ENCODE peak calls at places on chromosomes 3 and 15, in ten cellular contexts. One of them, this sample, is unnamed.

GRCh38 chr15:53534105-53534839 is 225.2 kb downstream of the WDR72 start:
- DNase-seq in IMR-90: no peak
- DNase-seq in esophagus squamous epithelium: no peak
- DNase-seq in body of pancreas: no peak
- DNase-seq in adrenal gland: no peak
- DNase-seq in sigmoid colon: no peak
- DNase-seq in A549: peak
- DNase-seq in stomach: no peak
- DNase-seq in transverse colon: no peak
- DNase-seq in uterus: no peak
- DNase-seq in this sample: no peak

GRCh38 chr3:135100349-135100741 is 305.3 kb downstream of the EPHB1 start:
- DNase-seq in stomach: no peak
- DNase-seq in A549: no peak
- DNase-seq in esophagus squamous epithelium: no peak
- DNase-seq in transverse colon: no peak
- DNase-seq in uterus: no peak
- DNase-seq in sigmoid colon: no peak
- DNase-seq in body of pancreas: no peak
- DNase-seq in IMR-90: no peak
- DNase-seq in adrenal gland: no peak
- DNase-seq in this sample: no peak

GRCh38 chr3:17678116-17678741 is 64.2 kb downstream of the TBC1D5 start:
- DNase-seq in transverse colon: no peak
- DNase-seq in adrenal gland: no peak
- DNase-seq in uterus: no peak
- DNase-seq in IMR-90: peak
- DNase-seq in A549: no peak
- DNase-seq in sigmoid colon: no peak
- DNase-seq in body of pancreas: no peak
- DNase-seq in esophagus squamous epithelium: no peak
- DNase-seq in stomach: no peak
- DNase-seq in this sample: no peak

GRCh38 chr3:178392553-178392952 is 143.7 kb upstream of the KCNMB2 start:
- DNase-seq in stomach: no peak
- DNase-seq in esophagus squamous epithelium: no peak
- DNase-seq in IMR-90: peak
- DNase-seq in A549: no peak
- DNase-seq in body of pancreas: no peak
- DNase-seq in adrenal gland: no peak
- DNase-seq in uterus: no peak
- DNase-seq in transverse colon: no peak
- DNase-seq in sigmoid colon: no peak
- DNase-seq in this sample: no peak

GRCh38 chr3:178384302-178384939 is 151.8 kb upstream of the KCNMB2 start:
- DNase-seq in transverse colon: no peak
- DNase-seq in stomach: no peak
- DNase-seq in esophagus squamous epithelium: no peak
- DNase-seq in uterus: no peak
- DNase-seq in body of pancreas: no peak
- DNase-seq in IMR-90: no peak
- DNase-seq in sigmoid colon: no peak
- DNase-seq in adrenal gland: no peak
- DNase-seq in A549: no peak
- DNase-seq in this sample: no peak

GRCh38 chr3:77467702-77468407 is 428.0 kb downstream of the ROBO2 start:
- DNase-seq in IMR-90: no peak
- DNase-seq in transverse colon: no peak
- DNase-seq in adrenal gland: no peak
- DNase-seq in esophagus squamous epithelium: no peak
- DNase-seq in uterus: no peak
- DNase-seq in stomach: peak
- DNase-seq in sigmoid colon: peak
- DNase-seq in body of pancreas: peak
- DNase-seq in A549: no peak
- DNase-seq in this sample: peak

GRCh38 chr15:60010467-60011257 is 6.6 kb downstream of the FOXB1 start:
- DNase-seq in stomach: no peak
- DNase-seq in A549: no peak
- DNase-seq in sigmoid colon: no peak
- DNase-seq in transverse colon: no peak
- DNase-seq in esophagus squamous epithelium: no peak
- DNase-seq in IMR-90: no peak
- DNase-seq in adrenal gland: no peak
- DNase-seq in body of pancreas: no peak
- DNase-seq in uterus: no peak
- DNase-seq in this sample: no peak

GRCh38 chr3:44950273-44950672 is 25.7 kb downstream of the ZDHHC3 start:
- DNase-seq in IMR-90: no peak
- DNase-seq in esophagus squamous epithelium: no peak
- DNase-seq in transverse colon: no peak
- DNase-seq in stomach: no peak
- DNase-seq in body of pancreas: no peak
- DNase-seq in A549: no peak
- DNase-seq in sigmoid colon: no peak
- DNase-seq in uterus: no peak
- DNase-seq in adrenal gland: no peak
- DNase-seq in this sample: no peak

DNA sequence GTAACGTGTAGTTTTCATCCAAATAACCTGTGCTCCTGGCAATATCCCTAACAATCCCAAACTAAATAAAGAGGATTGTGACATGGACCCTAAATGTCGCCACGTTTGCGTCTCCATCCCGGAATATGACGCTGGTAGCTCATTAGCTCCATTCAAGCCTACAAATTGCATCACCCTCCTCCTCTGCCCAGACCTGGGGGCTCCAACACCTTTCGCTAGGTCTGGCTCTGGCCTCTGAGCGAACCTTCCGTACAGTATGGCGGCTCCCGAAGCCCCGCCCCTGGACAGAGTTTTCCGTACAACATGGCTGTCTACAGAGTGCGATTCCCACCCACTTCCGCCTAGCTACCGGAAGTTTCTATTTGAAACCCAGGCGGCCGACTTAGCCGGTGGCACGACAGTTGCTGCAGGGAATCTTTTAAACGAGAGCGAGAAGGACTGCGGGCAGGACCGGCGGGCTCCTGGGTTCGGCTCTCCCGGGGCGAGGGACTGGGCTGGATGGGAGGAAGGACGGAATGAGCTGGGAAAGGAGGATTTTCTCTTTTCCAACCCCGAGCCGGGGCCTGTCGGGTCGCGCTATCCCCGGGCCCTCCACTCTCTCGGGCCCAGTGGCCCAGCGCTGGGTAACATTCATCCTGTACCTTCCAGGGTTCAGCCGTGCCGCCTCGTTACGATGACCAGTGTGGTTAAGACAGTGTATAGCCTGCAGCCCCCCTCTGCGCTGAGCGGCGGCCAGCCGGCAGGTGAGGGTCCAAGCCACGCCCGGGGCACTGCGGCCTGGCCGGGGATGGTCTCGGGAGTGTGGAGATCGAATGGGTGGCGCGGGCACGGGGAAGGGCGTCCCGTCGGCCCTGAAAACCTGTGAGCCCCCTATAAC is at the start of gene KNSTRN:
- DNase-seq in stomach: peak
- DNase-seq in body of pancreas: peak
- DNase-seq in esophagus squamous epithelium: peak
- DNase-seq in sigmoid colon: peak
- DNase-seq in A549: peak
- DNase-seq in IMR-90: peak
- DNase-seq in uterus: peak
- DNase-seq in transverse colon: peak
- DNase-seq in adrenal gland: peak
- DNase-seq in this sample: peak
- TF ChIP-seq POLR2A in stomach: no peak
- TF ChIP-seq POLR2A in body of pancreas: peak
- TF ChIP-seq POLR2A in esophagus squamous epithelium: no peak
- TF ChIP-seq POLR2A in sigmoid colon: no peak
- TF ChIP-seq POLR2A in A549: peak
- TF ChIP-seq POLR2A in IMR-90: peak
- TF ChIP-seq POLR2A in uterus: no peak
- TF ChIP-seq POLR2A in transverse colon: no peak
- TF ChIP-seq POLR2A in adrenal gland: peak
- TF ChIP-seq POLR2A in this sample: peak

GRCh38 chr15:81189583-81190283 is 6.9 kb upstream of the IL16 start:
- DNase-seq in A549: no peak
- DNase-seq in adrenal gland: peak
- DNase-seq in uterus: peak
- DNase-seq in stomach: peak
- DNase-seq in IMR-90: peak
- DNase-seq in transverse colon: peak
- DNase-seq in esophagus squamous epithelium: no peak
- DNase-seq in sigmoid colon: peak
- DNase-seq in body of pancreas: peak
- DNase-seq in this sample: peak

GRCh38 chr15:81194723-81195122 is 2.0 kb upstream of the IL16 start:
- DNase-seq in A549: no peak
- DNase-seq in adrenal gland: no peak
- DNase-seq in esophagus squamous epithelium: no peak
- DNase-seq in stomach: no peak
- DNase-seq in transverse colon: no peak
- DNase-seq in IMR-90: no peak
- DNase-seq in sigmoid colon: no peak
- DNase-seq in body of pancreas: no peak
- DNase-seq in uterus: no peak
- DNase-seq in this sample: peak

GRCh38 chr15:81188354-81188753 is 8.3 kb upstream of the IL16 start:
- DNase-seq in body of pancreas: no peak
- DNase-seq in adrenal gland: no peak
- DNase-seq in A549: no peak
- DNase-seq in sigmoid colon: no peak
- DNase-seq in transverse colon: no peak
- DNase-seq in stomach: no peak
- DNase-seq in uterus: no peak
- DNase-seq in IMR-90: no peak
- DNase-seq in esophagus squamous epithelium: no peak
- DNase-seq in this sample: no peak

GRCh38 chr15:81190922-81191507 is 5.7 kb upstream of the IL16 start:
- DNase-seq in A549: no peak
- DNase-seq in transverse colon: no peak
- DNase-seq in adrenal gland: no peak
- DNase-seq in IMR-90: peak
- DNase-seq in body of pancreas: no peak
- DNase-seq in stomach: no peak
- DNase-seq in sigmoid colon: no peak
- DNase-seq in uterus: no peak
- DNase-seq in esophagus squamous epithelium: no peak
- DNase-seq in this sample: no peak

GRCh38 chr15:81191701-81192100 is 5.0 kb upstream of the IL16 start:
- DNase-seq in A549: no peak
- DNase-seq in stomach: no peak
- DNase-seq in transverse colon: no peak
- DNase-seq in adrenal gland: no peak
- DNase-seq in esophagus squamous epithelium: no peak
- DNase-seq in sigmoid colon: no peak
- DNase-seq in IMR-90: no peak
- DNase-seq in body of pancreas: no peak
- DNase-seq in uterus: no peak
- DNase-seq in this sample: no peak
- H3K27ac ChIP-seq in A549: no peak
- H3K27ac ChIP-seq in stomach: peak
- H3K27ac ChIP-seq in transverse colon: peak
- H3K27ac ChIP-seq in adrenal gland: no peak
- H3K27ac ChIP-seq in esophagus squamous epithelium: peak
- H3K27ac ChIP-seq in sigmoid colon: peak
- H3K27ac ChIP-seq in IMR-90: peak
- H3K27ac ChIP-seq in body of pancreas: no peak
- H3K27ac ChIP-seq in uterus: peak
- H3K27ac ChIP-seq in this sample: peak

GRCh38 chr3:48504051-48504946 is at the start of gene SHISA5:
- DNase-seq in stomach: peak
- DNase-seq in body of pancreas: peak
- DNase-seq in IMR-90: peak
- DNase-seq in transverse colon: peak
- DNase-seq in uterus: peak
- DNase-seq in adrenal gland: peak
- DNase-seq in A549: no peak
- DNase-seq in esophagus squamous epithelium: no peak
- DNase-seq in sigmoid colon: peak
- DNase-seq in this sample: peak

GRCh38 chr3:48501196-48501595 is 2.8 kb downstream of the SHISA5 start:
- DNase-seq in stomach: no peak
- DNase-seq in A549: no peak
- DNase-seq in sigmoid colon: no peak
- DNase-seq in transverse colon: no peak
- DNase-seq in adrenal gland: no peak
- DNase-seq in esophagus squamous epithelium: no peak
- DNase-seq in IMR-90: no peak
- DNase-seq in uterus: no peak
- DNase-seq in body of pancreas: no peak
- DNase-seq in this sample: no peak

GRCh38 chr3:48503406-48504050 is 446 bp downstream of the SHISA5 start:
- DNase-seq in IMR-90: peak
- DNase-seq in uterus: peak
- DNase-seq in esophagus squamous epithelium: no peak
- DNase-seq in adrenal gland: peak
- DNase-seq in A549: no peak
- DNase-seq in body of pancreas: peak
- DNase-seq in transverse colon: peak
- DNase-seq in stomach: peak
- DNase-seq in sigmoid colon: peak
- DNase-seq in this sample: peak

GRCh38 chr3:48502121-48502520 is 1.9 kb downstream of the SHISA5 start:
- DNase-seq in uterus: no peak
- DNase-seq in A549: no peak
- DNase-seq in IMR-90: no peak
- DNase-seq in stomach: no peak
- DNase-seq in sigmoid colon: no peak
- DNase-seq in esophagus squamous epithelium: no peak
- DNase-seq in transverse colon: no peak
- DNase-seq in adrenal gland: no peak
- DNase-seq in body of pancreas: no peak
- DNase-seq in this sample: no peak

DNA sequence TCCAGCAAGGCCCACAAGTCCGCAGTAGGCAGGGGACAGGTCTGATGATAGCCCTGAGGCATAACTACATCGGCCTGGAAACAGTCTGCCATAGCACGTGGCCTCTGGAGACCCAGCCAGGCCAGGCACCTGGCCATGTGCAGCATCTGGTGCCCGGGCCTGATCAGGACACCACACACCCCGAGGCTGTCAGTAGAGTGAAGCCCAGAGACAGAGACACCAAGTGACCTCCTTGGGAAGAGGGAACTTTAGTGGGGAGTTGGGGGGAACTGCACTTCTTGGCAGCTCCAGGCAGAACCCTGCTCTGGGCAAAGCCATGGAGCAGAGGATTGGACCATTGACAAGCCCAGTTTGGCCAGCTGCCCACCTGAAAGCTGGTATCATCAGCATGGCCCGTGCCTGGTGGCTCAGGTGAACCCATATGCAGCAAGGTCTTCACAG is 1.2 kb downstream of the SHISA5 start:
- DNase-seq in adrenal gland: peak
- DNase-seq in transverse colon: peak
- DNase-seq in body of pancreas: peak
- DNase-seq in IMR-90: no peak
- DNase-seq in A549: no peak
- DNase-seq in sigmoid colon: peak
- DNase-seq in esophagus squamous epithelium: no peak
- DNase-seq in stomach: peak
- DNase-seq in uterus: peak
- DNase-seq in this sample: peak
- H3K4me3 ChIP-seq in adrenal gland: no peak
- H3K4me3 ChIP-seq in transverse colon: no peak
- H3K4me3 ChIP-seq in body of pancreas: no peak
- H3K4me3 ChIP-seq in IMR-90: no peak
- H3K4me3 ChIP-seq in A549: no peak
- H3K4me3 ChIP-seq in sigmoid colon: no peak
- H3K4me3 ChIP-seq in esophagus squamous epithelium: peak
- H3K4me3 ChIP-seq in stomach: peak
- H3K4me3 ChIP-seq in uterus: no peak
- H3K4me3 ChIP-seq in this sample: no peak

GRCh38 chr3:183285318-183285717 is 32.3 kb downstream of the B3GNT5 start:
- DNase-seq in A549: no peak
- DNase-seq in transverse colon: no peak
- DNase-seq in esophagus squamous epithelium: no peak
- DNase-seq in stomach: no peak
- DNase-seq in sigmoid colon: no peak
- DNase-seq in adrenal gland: no peak
- DNase-seq in body of pancreas: no peak
- DNase-seq in IMR-90: no peak
- DNase-seq in uterus: no peak
- DNase-seq in this sample: no peak

GRCh38 chr3:183284570-183284969 is 31.5 kb downstream of the B3GNT5 start:
- DNase-seq in body of pancreas: no peak
- DNase-seq in adrenal gland: no peak
- DNase-seq in transverse colon: no peak
- DNase-seq in A549: no peak
- DNase-seq in sigmoid colon: no peak
- DNase-seq in IMR-90: no peak
- DNase-seq in stomach: no peak
- DNase-seq in uterus: no peak
- DNase-seq in esophagus squamous epithelium: no peak
- DNase-seq in this sample: no peak

GRCh38 chr3:183287301-183287971 is 34.4 kb downstream of the B3GNT5 start:
- DNase-seq in transverse colon: no peak
- DNase-seq in stomach: no peak
- DNase-seq in sigmoid colon: peak
- DNase-seq in uterus: peak
- DNase-seq in IMR-90: peak
- DNase-seq in A549: no peak
- DNase-seq in body of pancreas: peak
- DNase-seq in esophagus squamous epithelium: no peak
- DNase-seq in adrenal gland: peak
- DNase-seq in this sample: no peak

GRCh38 chr3:183283886-183284285 is 30.8 kb downstream of the B3GNT5 start:
- DNase-seq in A549: no peak
- DNase-seq in IMR-90: peak
- DNase-seq in adrenal gland: no peak
- DNase-seq in body of pancreas: no peak
- DNase-seq in uterus: no peak
- DNase-seq in stomach: no peak
- DNase-seq in esophagus squamous epithelium: no peak
- DNase-seq in transverse colon: no peak
- DNase-seq in sigmoid colon: no peak
- DNase-seq in this sample: no peak

DNA sequence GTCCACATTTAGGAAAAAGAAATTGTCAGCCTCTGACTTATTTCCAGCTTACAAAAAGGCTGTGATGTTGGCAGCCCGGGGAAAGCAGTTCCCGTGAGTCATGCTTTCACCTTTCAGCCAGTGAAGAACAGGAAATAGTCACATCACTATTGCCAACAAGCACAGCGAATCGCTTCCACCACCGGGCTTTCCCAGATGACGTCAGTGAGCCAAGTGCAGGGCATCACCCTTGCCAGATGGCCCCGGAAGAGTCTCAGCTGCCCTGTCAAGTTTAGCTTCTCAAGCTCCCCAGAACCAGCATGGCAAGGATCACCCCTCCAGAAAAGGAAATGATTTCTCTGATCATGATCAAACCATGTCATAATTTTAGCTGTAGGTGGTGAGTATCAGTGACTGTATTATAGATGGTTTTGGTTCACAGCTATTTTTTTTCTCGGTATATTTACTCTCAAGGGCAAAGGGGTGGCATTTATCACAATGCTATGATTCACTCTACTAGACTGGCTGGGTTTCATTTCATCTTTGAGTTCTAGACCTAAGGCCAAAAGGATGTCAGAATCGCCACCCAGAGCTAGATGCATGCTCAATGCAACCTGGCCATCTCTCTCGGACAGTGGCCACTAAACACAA is 32.9 kb downstream of the B3GNT5 start:
- DNase-seq in IMR-90: peak
- DNase-seq in body of pancreas: peak
- DNase-seq in esophagus squamous epithelium: peak
- DNase-seq in sigmoid colon: peak
- DNase-seq in adrenal gland: peak
- DNase-seq in uterus: peak
- DNase-seq in transverse colon: peak
- DNase-seq in stomach: peak
- DNase-seq in A549: peak
- DNase-seq in this sample: peak
- TF ChIP-seq POLR2A in IMR-90: peak
- TF ChIP-seq POLR2A in body of pancreas: peak
- TF ChIP-seq POLR2A in esophagus squamous epithelium: no peak
- TF ChIP-seq POLR2A in sigmoid colon: no peak
- TF ChIP-seq POLR2A in adrenal gland: no peak
- TF ChIP-seq POLR2A in uterus: no peak
- TF ChIP-seq POLR2A in transverse colon: no peak
- TF ChIP-seq POLR2A in stomach: no peak
- TF ChIP-seq POLR2A in A549: no peak
- TF ChIP-seq POLR2A in this sample: no peak